ENCODE peak calls at places on chromosomes 6 and 20, in six cellular contexts. One of them, this sample, is unnamed.
A peak's percentile ranks its signal among the peaks of the same experiment; 100 is the strongest.

GRCh38 chr6:41531591-41532582 is 14.3 kb upstream of the FOXP4 start:
- DNase-seq in OCI-LY7: peak; percentile 30
- DNase-seq in endodermal cell: peak; percentile 69
- DNase-seq in AG10803: peak; percentile 88
- DNase-seq in lower lobe of right lung: no peak
- DNase-seq in uterus: peak; percentile 59
- DNase-seq in this sample: no peak

GRCh38 chr20:7770578-7770977 is 169.7 kb downstream of the HAO1 start:
- DNase-seq in OCI-LY7: peak; percentile 97
- DNase-seq in endodermal cell: no peak
- DNase-seq in AG10803: no peak
- DNase-seq in lower lobe of right lung: no peak
- DNase-seq in uterus: no peak
- DNase-seq in this sample: peak; percentile 37

GRCh38 chr20:51481311-51481997 is 61.1 kb downstream of the NFATC2 start:
- DNase-seq in OCI-LY7: peak; percentile 54
- DNase-seq in endodermal cell: no peak
- DNase-seq in AG10803: no peak
- DNase-seq in lower lobe of right lung: no peak
- DNase-seq in uterus: no peak
- DNase-seq in this sample: no peak

GRCh38 chr20:37670426-37670825 is 23.4 kb upstream of the CTNNBL1 start:
- DNase-seq in OCI-LY7: no peak
- DNase-seq in endodermal cell: no peak
- DNase-seq in AG10803: peak; percentile 54
- DNase-seq in lower lobe of right lung: no peak
- DNase-seq in uterus: no peak
- DNase-seq in this sample: no peak

GRCh38 chr6:14910692-14911547 is 334.9 kb upstream of the JARID2 start:
- DNase-seq in OCI-LY7: peak; percentile 85
- DNase-seq in endodermal cell: no peak
- DNase-seq in AG10803: peak; percentile 52
- DNase-seq in lower lobe of right lung: peak; percentile 79
- DNase-seq in uterus: no peak
- DNase-seq in this sample: no peak

GRCh38 chr6:27726620-27727023 is 185.6 kb downstream of the OR2B2 start:
- DNase-seq in OCI-LY7: no peak
- DNase-seq in endodermal cell: peak; percentile 77
- DNase-seq in AG10803: no peak
- DNase-seq in lower lobe of right lung: no peak
- DNase-seq in uterus: no peak
- DNase-seq in this sample: no peak

GRCh38 chr6:14309516-14309915 is 191.9 kb downstream of the CD83 start:
- DNase-seq in OCI-LY7: no peak
- DNase-seq in endodermal cell: no peak
- DNase-seq in AG10803: no peak
- DNase-seq in lower lobe of right lung: no peak
- DNase-seq in uterus: no peak
- DNase-seq in this sample: no peak

GRCh38 chr20:11411765-11412164 is 505.9 kb upstream of the BTBD3 start:
- DNase-seq in OCI-LY7: no peak
- DNase-seq in endodermal cell: no peak
- DNase-seq in AG10803: no peak
- DNase-seq in lower lobe of right lung: no peak
- DNase-seq in uterus: no peak
- DNase-seq in this sample: no peak

GRCh38 chr6:160933256-160933655 is 58.3 kb upstream of the MAP3K4 start:
- DNase-seq in OCI-LY7: no peak
- DNase-seq in endodermal cell: peak; percentile 83
- DNase-seq in AG10803: no peak
- DNase-seq in lower lobe of right lung: no peak
- DNase-seq in uterus: no peak
- DNase-seq in this sample: no peak

GRCh38 chr20:23406880-23407279 is 14.4 kb downstream of the NAPB start:
- DNase-seq in OCI-LY7: no peak
- DNase-seq in endodermal cell: no peak
- DNase-seq in AG10803: no peak
- DNase-seq in lower lobe of right lung: no peak
- DNase-seq in uterus: no peak
- DNase-seq in this sample: no peak

GRCh38 chr6:7151381-7151780 is 43.6 kb downstream of the RREB1 start:
- DNase-seq in OCI-LY7: no peak
- DNase-seq in endodermal cell: peak; percentile 47
- DNase-seq in AG10803: no peak
- DNase-seq in lower lobe of right lung: no peak
- DNase-seq in uterus: no peak
- DNase-seq in this sample: no peak

GRCh38 chr20:58716476-58717277 is 24.1 kb downstream of the NPEPL1 start:
- DNase-seq in OCI-LY7: no peak
- DNase-seq in endodermal cell: peak; percentile 51
- DNase-seq in AG10803: no peak
- DNase-seq in lower lobe of right lung: no peak
- DNase-seq in uterus: peak; percentile 17
- DNase-seq in this sample: no peak

GRCh38 chr6:135909737-135910387 is 58.4 kb downstream of the PDE7B start:
- DNase-seq in OCI-LY7: peak; percentile 59
- DNase-seq in endodermal cell: peak; percentile 85
- DNase-seq in AG10803: no peak
- DNase-seq in lower lobe of right lung: no peak
- DNase-seq in uterus: no peak
- DNase-seq in this sample: no peak

GRCh38 chr6:9789201-9789600 is 625.7 kb downstream of the TFAP2A start:
- DNase-seq in OCI-LY7: no peak
- DNase-seq in endodermal cell: peak; percentile 61
- DNase-seq in AG10803: peak; percentile 12
- DNase-seq in lower lobe of right lung: no peak
- DNase-seq in uterus: no peak
- DNase-seq in this sample: no peak

GRCh38 chr20:56359212-56360132 is 698 bp downstream of the FAM210B start:
- DNase-seq in OCI-LY7: no peak
- DNase-seq in endodermal cell: peak; percentile 69
- DNase-seq in AG10803: peak; percentile 69
- DNase-seq in lower lobe of right lung: peak; percentile 71
- DNase-seq in uterus: peak; percentile 40
- DNase-seq in this sample: no peak

GRCh38 chr6:167845856-167846255 is 19.1 kb downstream of the AFDN start:
- DNase-seq in OCI-LY7: no peak
- DNase-seq in endodermal cell: no peak
- DNase-seq in AG10803: no peak
- DNase-seq in lower lobe of right lung: no peak
- DNase-seq in uterus: no peak
- DNase-seq in this sample: no peak

GRCh38 chr20:10060223-10060622 is 25.4 kb downstream of the ANKEF1 start:
- DNase-seq in OCI-LY7: peak; percentile 71
- DNase-seq in endodermal cell: no peak
- DNase-seq in AG10803: no peak
- DNase-seq in lower lobe of right lung: no peak
- DNase-seq in uterus: no peak
- DNase-seq in this sample: no peak

GRCh38 chr20:39775110-39775509 is 813.0 kb downstream of the DHX35 start:
- DNase-seq in OCI-LY7: no peak
- DNase-seq in endodermal cell: no peak
- DNase-seq in AG10803: peak; percentile 96
- DNase-seq in lower lobe of right lung: peak; percentile 49
- DNase-seq in uterus: peak; percentile 43
- DNase-seq in this sample: no peak

GRCh38 chr6:111256646-111257045 is 169.3 kb downstream of the SLC16A10 start:
- DNase-seq in OCI-LY7: no peak
- DNase-seq in endodermal cell: no peak
- DNase-seq in AG10803: no peak
- DNase-seq in lower lobe of right lung: no peak
- DNase-seq in uterus: no peak
- DNase-seq in this sample: no peak

GRCh38 chr6:53615633-53616449 is 49.7 kb downstream of the KLHL31 start:
- DNase-seq in OCI-LY7: no peak
- DNase-seq in endodermal cell: no peak
- DNase-seq in AG10803: peak; percentile 33
- DNase-seq in lower lobe of right lung: no peak
- DNase-seq in uterus: no peak
- DNase-seq in this sample: peak; percentile 89

GRCh38 chr20:30816182-30816645 is 441.2 kb upstream of the DEFB115 start:
- DNase-seq in OCI-LY7: no peak
- DNase-seq in endodermal cell: peak; percentile 53
- DNase-seq in AG10803: peak; percentile 27
- DNase-seq in lower lobe of right lung: peak; percentile 59
- DNase-seq in uterus: no peak
- DNase-seq in this sample: no peak

GRCh38 chr20:47922280-47922675 is 137.0 kb upstream of the SULF2 start:
- DNase-seq in OCI-LY7: no peak
- DNase-seq in endodermal cell: no peak
- DNase-seq in AG10803: peak; percentile 69
- DNase-seq in lower lobe of right lung: no peak
- DNase-seq in uterus: no peak
- DNase-seq in this sample: no peak

GRCh38 chr6:150753404-150754184 is 111.9 kb upstream of the MTHFD1L start:
- DNase-seq in OCI-LY7: no peak
- DNase-seq in endodermal cell: peak; percentile 61
- DNase-seq in AG10803: no peak
- DNase-seq in lower lobe of right lung: no peak
- DNase-seq in uterus: no peak
- DNase-seq in this sample: no peak

GRCh38 chr6:166530211-166531045 is 56.0 kb downstream of the RAMACL start:
- DNase-seq in OCI-LY7: no peak
- DNase-seq in endodermal cell: no peak
- DNase-seq in AG10803: no peak
- DNase-seq in lower lobe of right lung: no peak
- DNase-seq in uterus: no peak
- DNase-seq in this sample: no peak

GRCh38 chr6:35668708-35669440 is 19.8 kb downstream of the FKBP5 start:
- DNase-seq in OCI-LY7: no peak
- DNase-seq in endodermal cell: no peak
- DNase-seq in AG10803: peak; percentile 64
- DNase-seq in lower lobe of right lung: no peak
- DNase-seq in uterus: no peak
- DNase-seq in this sample: no peak

GRCh38 chr20:48618631-48619030 is 209.2 kb downstream of the PREX1 start:
- DNase-seq in OCI-LY7: no peak
- DNase-seq in endodermal cell: no peak
- DNase-seq in AG10803: no peak
- DNase-seq in lower lobe of right lung: peak; percentile 39
- DNase-seq in uterus: no peak
- DNase-seq in this sample: no peak

GRCh38 chr20:37379967-37380828 is 34.3 kb downstream of the SRC start:
- DNase-seq in OCI-LY7: no peak
- DNase-seq in endodermal cell: peak; percentile 51
- DNase-seq in AG10803: peak; percentile 30
- DNase-seq in lower lobe of right lung: peak; percentile 32
- DNase-seq in uterus: no peak
- DNase-seq in this sample: no peak

GRCh38 chr6:137892271-137892708 is 25.2 kb downstream of the TNFAIP3 start:
- DNase-seq in OCI-LY7: no peak
- DNase-seq in endodermal cell: no peak
- DNase-seq in AG10803: peak; percentile 92
- DNase-seq in lower lobe of right lung: no peak
- DNase-seq in uterus: no peak
- DNase-seq in this sample: no peak

GRCh38 chr6:163263196-163263595 is 151.3 kb upstream of the QKI start:
- DNase-seq in OCI-LY7: no peak
- DNase-seq in endodermal cell: no peak
- DNase-seq in AG10803: no peak
- DNase-seq in lower lobe of right lung: no peak
- DNase-seq in uterus: no peak
- DNase-seq in this sample: no peak

GRCh38 chr6:168157272-168158007 is 78.4 kb upstream of the FRMD1 start:
- DNase-seq in OCI-LY7: no peak
- DNase-seq in endodermal cell: peak; percentile 55
- DNase-seq in AG10803: peak; percentile 63
- DNase-seq in lower lobe of right lung: no peak
- DNase-seq in uterus: peak; percentile 82
- DNase-seq in this sample: peak; percentile 60

GRCh38 chr20:57108742-57109141 is 157.7 kb downstream of the BMP7 start:
- DNase-seq in OCI-LY7: no peak
- DNase-seq in endodermal cell: peak; percentile 66
- DNase-seq in AG10803: no peak
- DNase-seq in lower lobe of right lung: no peak
- DNase-seq in uterus: no peak
- DNase-seq in this sample: no peak

GRCh38 chr20:48057739-48058138 is 272.5 kb upstream of the SULF2 start:
- DNase-seq in OCI-LY7: no peak
- DNase-seq in endodermal cell: no peak
- DNase-seq in AG10803: no peak
- DNase-seq in lower lobe of right lung: no peak
- DNase-seq in uterus: no peak
- DNase-seq in this sample: no peak

GRCh38 chr6:117938324-117938995 is 31.4 kb downstream of the SLC35F1 start:
- DNase-seq in OCI-LY7: no peak
- DNase-seq in endodermal cell: peak; percentile 77
- DNase-seq in AG10803: no peak
- DNase-seq in lower lobe of right lung: no peak
- DNase-seq in uterus: peak; percentile 25
- DNase-seq in this sample: no peak

GRCh38 chr6:78850621-78851020 is 16.7 kb upstream of the IRAK1BP1 start:
- DNase-seq in OCI-LY7: no peak
- DNase-seq in endodermal cell: no peak
- DNase-seq in AG10803: peak; percentile 3
- DNase-seq in lower lobe of right lung: no peak
- DNase-seq in uterus: no peak
- DNase-seq in this sample: no peak
- TF ChIP-seq CTCF in OCI-LY7: no peak
- TF ChIP-seq CTCF in endodermal cell: no peak
- TF ChIP-seq CTCF in AG10803: no peak
- TF ChIP-seq CTCF in lower lobe of right lung: no peak
- TF ChIP-seq CTCF in uterus: no peak
- TF ChIP-seq CTCF in this sample: no peak

DNA sequence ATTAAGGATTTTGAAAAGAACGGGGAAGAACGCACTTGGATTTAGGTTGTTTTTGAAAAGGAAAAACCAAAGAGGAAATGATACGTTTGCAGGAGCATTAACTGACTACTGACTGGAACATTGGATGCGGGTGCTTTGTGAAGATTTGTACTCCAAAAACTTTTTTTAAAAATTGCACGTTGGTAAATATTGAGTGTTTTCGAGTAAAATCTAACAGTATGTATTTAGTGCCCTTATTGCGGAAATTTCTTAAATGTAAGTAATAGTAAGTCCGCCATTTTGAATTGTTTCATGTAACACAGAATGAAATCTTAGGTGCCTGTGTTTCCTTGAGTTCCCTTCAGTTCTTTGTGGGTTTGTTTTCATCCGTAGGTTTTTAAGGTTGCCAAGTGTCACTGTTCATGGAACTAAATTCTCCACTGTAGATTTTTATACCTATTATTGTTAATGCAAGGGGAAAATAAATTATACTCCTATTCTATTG is 15.2 kb upstream of the LIN28B start:
- DNase-seq in OCI-LY7: no peak
- DNase-seq in endodermal cell: no peak
- DNase-seq in AG10803: no peak
- DNase-seq in lower lobe of right lung: no peak
- DNase-seq in uterus: no peak
- DNase-seq in this sample: no peak
- H3K4me3 ChIP-seq in OCI-LY7: no peak overlapping the region
- H3K4me3 ChIP-seq in endodermal cell: peak overlapping the region; percentile 91
- H3K4me3 ChIP-seq in AG10803: peak overlapping the region; percentile 26
- H3K4me3 ChIP-seq in lower lobe of right lung: peak overlapping the region; percentile 4
- H3K4me3 ChIP-seq in uterus: no peak overlapping the region
- H3K4me3 ChIP-seq in this sample: no peak overlapping the region

GRCh38 chr6:43070028-43070632 is 6.0 kb upstream of the PTK7 start:
- DNase-seq in OCI-LY7: peak; percentile 73
- DNase-seq in endodermal cell: peak; percentile 71
- DNase-seq in AG10803: peak; percentile 80
- DNase-seq in lower lobe of right lung: no peak
- DNase-seq in uterus: peak; percentile 46
- DNase-seq in this sample: no peak
- TF ChIP-seq CTCF in OCI-LY7: peak; percentile 85
- TF ChIP-seq CTCF in endodermal cell: peak; percentile 83
- TF ChIP-seq CTCF in AG10803: peak; percentile 77
- TF ChIP-seq CTCF in lower lobe of right lung: peak; percentile 42
- TF ChIP-seq CTCF in uterus: peak; percentile 45
- TF ChIP-seq CTCF in this sample: peak; percentile 65

GRCh38 chr6:157221817-157222175 is 101.5 kb downstream of the TMEM242 start:
- DNase-seq in OCI-LY7: no peak
- DNase-seq in endodermal cell: no peak
- DNase-seq in AG10803: no peak
- DNase-seq in lower lobe of right lung: no peak
- DNase-seq in uterus: no peak
- DNase-seq in this sample: no peak
- H3K4me3 ChIP-seq in OCI-LY7: no peak overlapping the region
- H3K4me3 ChIP-seq in endodermal cell: no peak overlapping the region
- H3K4me3 ChIP-seq in AG10803: no peak overlapping the region
- H3K4me3 ChIP-seq in lower lobe of right lung: no peak overlapping the region
- H3K4me3 ChIP-seq in uterus: no peak overlapping the region
- H3K4me3 ChIP-seq in this sample: no peak overlapping the region

This sample was measured in kidney epithelial cell.